ENCODE peak calls at places on chromosomes 2 and 18, in seven cellular contexts. J, N, E, A, G, W and C are unnamed samples.

GRCh38 chr2:96113367-96113677 is 3.0 kb downstream of the ADRA2B start:
- DNase-seq in J (no peak), N (no peak), E (no peak), A (no peak), G (peak; percentile 38), W (no peak), C (no peak)

GRCh38 chr2:216183459-216183858 is 74.3 kb downstream of the XRCC5 start:
- DNase-seq in J (no peak), N (no peak), E (no peak), A (no peak), G (no peak), W (no peak), C (no peak)

GRCh38 chr2:112262876-112263275 is 8.0 kb upstream of the ZC3H8 start:
- DNase-seq in J (no peak), N (no peak), E (no peak), A (no peak), G (no peak), W (no peak), C (no peak)

GRCh38 chr2:72378737-72379346 is 231.2 kb upstream of the CYP26B1 start:
- DNase-seq in J (peak; percentile 5), N (no peak), E (no peak), A (peak; percentile 23), G (no peak), W (no peak), C (no peak)

GRCh38 chr2:126788113-126788512 is 110.6 kb upstream of the TEX51 start:
- DNase-seq in J (no peak), N (no peak), E (no peak), A (no peak), G (no peak), W (no peak), C (no peak)

GRCh38 chr2:84022810-84023431 is 436.2 kb downstream of the SUCLG1 start:
- DNase-seq in J (peak; percentile 85), N (peak; percentile 73), E (no peak), A (peak; percentile 69), G (no peak), W (peak; percentile 60), C (peak; percentile 20)

GRCh38 chr2:222270436-222270835 is 28.4 kb downstream of the PAX3 start:
- DNase-seq in J (no peak), N (no peak), E (no peak), A (no peak), G (no peak), W (no peak), C (no peak)

GRCh38 chr2:65473045-65473444 is 40.6 kb upstream of the SPRED2 start:
- DNase-seq in J (no peak), N (no peak), E (no peak), A (no peak), G (no peak), W (no peak), C (no peak)

GRCh38 chr18:43934322-43935050 is 657.2 kb upstream of the SYT4 start:
- DNase-seq in J (no peak), N (no peak), E (no peak), A (no peak), G (no peak), W (no peak), C (no peak)

GRCh38 chr2:98805412-98806265 is 74.7 kb upstream of the MGAT4A start:
- DNase-seq in J (peak; percentile 49), N (no peak), E (peak; percentile 87), A (no peak), G (peak; percentile 62), W (peak; percentile 8), C (peak; percentile 16)

GRCh38 chr2:45274190-45274926 is 265.1 kb upstream of the SIX2 start:
- DNase-seq in J (no peak), N (no peak), E (no peak), A (no peak), G (no peak), W (no peak), C (no peak)

GRCh38 chr18:79524181-79525078 is 128.7 kb downstream of the NFATC1 start:
- DNase-seq in J (no peak), N (no peak), E (no peak), A (no peak), G (peak; percentile 47), W (no peak), C (no peak)

GRCh38 chr18:48875942-48876511 is 74.7 kb downstream of the SMAD7 start:
- DNase-seq in J (peak; percentile 85), N (peak; percentile 63), E (no peak), A (no peak), G (no peak), W (no peak), C (no peak)

GRCh38 chr2:88626171-88627054 is 851 bp downstream of the EIF2AK3 start:
- DNase-seq in J (peak; percentile 41), N (no peak), E (no peak), A (peak; percentile 9), G (peak; percentile 64), W (no peak), C (no peak)

GRCh38 chr2:85797959-85798358 is 44.2 kb downstream of the ATOH8 start:
- DNase-seq in J (peak; percentile 61), N (peak; percentile 59), E (no peak), A (peak; percentile 30), G (peak; percentile 4), W (peak; percentile 49), C (peak; percentile 20)

GRCh38 chr2:182381225-182381624 is 45.6 kb downstream of the PDE1A start:
- DNase-seq in J (no peak), N (no peak), E (no peak), A (no peak), G (no peak), W (no peak), C (no peak)

GRCh38 chr18:12034241-12035100 is 53.2 kb downstream of the IMPA2 start:
- DNase-seq in J (no peak), N (no peak), E (no peak), A (no peak), G (no peak), W (no peak), C (no peak)

GRCh38 chr2:46985512-46985911 is 69.9 kb upstream of the MCFD2 start:
- DNase-seq in J (no peak), N (no peak), E (no peak), A (no peak), G (no peak), W (peak; percentile 47), C (peak; percentile 39)

GRCh38 chr2:241095594-241096290 is 6.3 kb downstream of the MTERF4 start:
- DNase-seq in J (no peak), N (no peak), E (no peak), A (no peak), G (no peak), W (no peak), C (no peak)

GRCh38 chr2:81853331-81853730 is 1548.8 kb upstream of the LRRTM1 start:
- DNase-seq in J (peak; percentile 2), N (no peak), E (no peak), A (no peak), G (no peak), W (peak; percentile 0), C (no peak)

GRCh38 chr2:109507217-109507616 is 106.5 kb downstream of the SEPTIN10 start:
- DNase-seq in J (no peak), N (no peak), E (no peak), A (no peak), G (no peak), W (no peak), C (no peak)

GRCh38 chr2:15840173-15840572 is 100.2 kb upstream of the MYCN start:
- DNase-seq in J (no peak), N (no peak), E (no peak), A (no peak), G (no peak), W (no peak), C (no peak)

GRCh38 chr18:55083461-55083860 is 124.2 kb upstream of the CCDC68 start:
- DNase-seq in J (no peak), N (no peak), E (no peak), A (no peak), G (no peak), W (peak; percentile 52), C (peak; percentile 59)
- H3K27me3 ChIP-seq in J (no peaks in the 10 kb centered on the region), N (no peaks in the 10 kb centered on the region), E (no peaks in the 10 kb centered on the region), A (no peaks in the 10 kb centered on the region), G (no peaks in the 10 kb centered on the region), W (peaks cover 9% of the 10 kb centered on the region), C (no peaks in the 10 kb centered on the region)

GRCh38 chr18:46283268-46283667 is 179.1 kb downstream of the HAUS1 start:
- DNase-seq in J (peak; percentile 62), N (no peak), E (no peak), A (no peak), G (no peak), W (peak; percentile 10), C (peak; percentile 25)

GRCh38 chr18:46282646-46283045 is 178.5 kb downstream of the HAUS1 start:
- DNase-seq in J (no peak), N (no peak), E (no peak), A (no peak), G (no peak), W (no peak), C (no peak)

GRCh38 chr18:46283895-46284295 is 179.7 kb downstream of the HAUS1 start:
- DNase-seq in J (peak; percentile 95), N (peak; percentile 84), E (no peak), A (peak; percentile 11), G (no peak), W (no peak), C (no peak)

GRCh38 chr18:46281185-46282176 is 177.3 kb downstream of the HAUS1 start:
- DNase-seq in J (peak; percentile 89), N (peak; percentile 83), E (no peak), A (peak; percentile 46), G (peak; percentile 67), W (peak; percentile 79), C (peak; percentile 71)

DNA sequence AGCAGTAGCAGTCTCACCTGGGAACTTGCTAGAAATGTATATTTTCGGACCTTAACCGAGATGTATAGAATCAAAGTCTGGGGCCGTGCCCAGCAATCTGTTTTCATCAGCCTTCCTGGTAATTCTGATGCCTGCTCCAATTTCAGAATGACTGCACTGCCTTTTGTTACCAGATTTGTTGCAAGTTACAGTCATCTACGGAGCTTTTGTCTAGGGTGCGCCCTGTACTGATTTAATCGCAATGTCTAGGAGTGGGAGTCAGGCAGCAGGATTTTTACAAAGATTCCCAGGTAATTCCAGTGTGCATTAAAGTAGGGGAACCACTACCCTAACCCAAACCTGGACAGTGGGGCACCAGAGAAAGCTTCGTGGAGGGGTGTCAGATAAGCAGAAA is 178.0 kb downstream of the HAUS1 start:
- DNase-seq in J (no peak), N (no peak), E (no peak), A (no peak), G (no peak), W (no peak), C (no peak)
- H3K27me3 ChIP-seq in J (no peaks in the 10 kb centered on the region), N (no peaks in the 10 kb centered on the region), E (no peaks in the 10 kb centered on the region), A (no peaks in the 10 kb centered on the region), G (no peaks in the 10 kb centered on the region), W (no peaks in the 10 kb centered on the region), C (no peaks in the 10 kb centered on the region)

GRCh38 chr18:904135-905090 is at the start of gene ADCYAP1:
- DNase-seq in J (peak; percentile 80), N (no peak), E (peak; percentile 60), A (peak; percentile 42), G (no peak), W (no peak), C (no peak)
- H3K27me3 ChIP-seq in J (peaks cover 52% of the 10 kb centered on the region), N (peaks cover 98% of the 10 kb centered on the region), E (peaks cover 69% of the 10 kb centered on the region), A (peaks cover 71% of the 10 kb centered on the region), G (no peaks in the 10 kb centered on the region), W (peaks cover 56% of the 10 kb centered on the region), C (peaks cover 60% of the 10 kb centered on the region)

DNA sequence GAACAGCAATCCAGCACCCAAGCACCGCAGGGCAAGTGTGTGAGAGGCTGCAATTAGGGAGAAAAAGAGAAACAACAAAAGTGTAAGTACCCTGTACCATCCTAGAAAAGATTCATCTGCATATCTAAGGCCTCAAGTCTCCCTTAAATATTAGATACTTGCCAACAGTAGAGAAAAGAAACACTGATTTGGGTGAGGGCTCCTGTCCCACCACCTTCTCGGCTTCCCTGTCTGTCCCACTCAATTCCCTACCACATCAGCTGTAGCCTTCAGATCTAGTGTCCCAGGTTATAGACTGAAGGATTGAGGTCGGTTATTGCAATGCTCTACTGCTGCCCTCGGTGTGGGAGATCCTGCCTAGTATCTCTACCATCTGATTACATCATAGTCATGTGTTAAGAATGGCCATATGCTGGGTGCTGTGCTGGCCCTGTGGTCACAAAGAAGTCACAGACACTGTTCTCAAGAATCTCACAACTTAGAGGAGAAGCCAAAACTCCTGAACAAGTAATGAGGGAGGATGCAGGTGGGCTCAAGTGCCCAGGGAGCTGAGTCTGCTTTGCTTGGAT is 2.5 kb downstream of the RAX start:
- DNase-seq in J (peak; percentile 72), N (no peak), E (peak; percentile 60), A (no peak), G (no peak), W (no peak), C (no peak)
- H3K27me3 ChIP-seq in J (peaks cover 75% of the 10 kb centered on the region), N (peaks cover 100% of the 10 kb centered on the region), E (peaks cover 82% of the 10 kb centered on the region), A (no peaks in the 10 kb centered on the region), G (peaks cover 1% of the 10 kb centered on the region), W (peaks cover 97% of the 10 kb centered on the region), C (peaks cover 100% of the 10 kb centered on the region)